ENCODE peak calls at places on chromosomes 11 and 22, in five cellular contexts. One of them, this sample, is unnamed.

GRCh38 chr22:36454916-36455570 is 26.4 kb downstream of the TXN2 start:
- DNase-seq in GM12864: peak
- DNase-seq in left kidney: peak
- DNase-seq in islet precursor cell: peak
- DNase-seq in stimulated activated CD8-positive, alpha-beta memory T cell treated with anti-CD3 and anti-CD28 coated beads, Interleukin-7, amount 100 ng/mL, for 1 hour: peak
- DNase-seq in this sample: peak

GRCh38 chr11:44782478-44782877 is 55.7 kb downstream of the TSPAN18 start:
- DNase-seq in stimulated activated CD8-positive, alpha-beta memory T cell treated with anti-CD3 and anti-CD28 coated beads, Interleukin-7, amount 100 ng/mL, for 1 hour: no peak
- DNase-seq in GM12864: no peak
- DNase-seq in left kidney: no peak
- DNase-seq in islet precursor cell: no peak
- DNase-seq in this sample: no peak

GRCh38 chr11:9316334-9316733 is 1.9 kb upstream of the TMEM41B start:
- DNase-seq in left kidney: no peak
- DNase-seq in stimulated activated CD8-positive, alpha-beta memory T cell treated with anti-CD3 and anti-CD28 coated beads, Interleukin-7, amount 100 ng/mL, for 1 hour: no peak
- DNase-seq in islet precursor cell: peak
- DNase-seq in GM12864: no peak
- DNase-seq in this sample: no peak

GRCh38 chr11:16737860-16738197 is 618 bp upstream of the C11orf58 start:
- DNase-seq in stimulated activated CD8-positive, alpha-beta memory T cell treated with anti-CD3 and anti-CD28 coated beads, Interleukin-7, amount 100 ng/mL, for 1 hour: no peak
- DNase-seq in left kidney: no peak
- DNase-seq in GM12864: no peak
- DNase-seq in islet precursor cell: no peak
- DNase-seq in this sample: no peak

GRCh38 chr11:113681711-113682410 is 24.2 kb downstream of the TMPRSS5 start:
- DNase-seq in GM12864: no peak
- DNase-seq in islet precursor cell: peak
- DNase-seq in stimulated activated CD8-positive, alpha-beta memory T cell treated with anti-CD3 and anti-CD28 coated beads, Interleukin-7, amount 100 ng/mL, for 1 hour: no peak
- DNase-seq in left kidney: peak
- DNase-seq in this sample: no peak

GRCh38 chr22:49979587-49980264 is 19.2 kb downstream of the PIM3 start:
- DNase-seq in stimulated activated CD8-positive, alpha-beta memory T cell treated with anti-CD3 and anti-CD28 coated beads, Interleukin-7, amount 100 ng/mL, for 1 hour: no peak
- DNase-seq in GM12864: no peak
- DNase-seq in left kidney: no peak
- DNase-seq in islet precursor cell: peak
- DNase-seq in this sample: peak

GRCh38 chr11:94740083-94740974 is 27.8 kb upstream of the AMOTL1 start:
- DNase-seq in GM12864: no peak
- DNase-seq in stimulated activated CD8-positive, alpha-beta memory T cell treated with anti-CD3 and anti-CD28 coated beads, Interleukin-7, amount 100 ng/mL, for 1 hour: no peak
- DNase-seq in islet precursor cell: peak
- DNase-seq in left kidney: peak
- DNase-seq in this sample: peak

GRCh38 chr11:776459-777287 is 614 bp downstream of the GATD1 start:
- DNase-seq in stimulated activated CD8-positive, alpha-beta memory T cell treated with anti-CD3 and anti-CD28 coated beads, Interleukin-7, amount 100 ng/mL, for 1 hour: no peak
- DNase-seq in GM12864: no peak
- DNase-seq in left kidney: peak
- DNase-seq in islet precursor cell: peak
- DNase-seq in this sample: peak

GRCh38 chr11:45879803-45880685 is 5.4 kb upstream of the MAPK8IP1 start:
- DNase-seq in left kidney: peak
- DNase-seq in GM12864: no peak
- DNase-seq in islet precursor cell: no peak
- DNase-seq in stimulated activated CD8-positive, alpha-beta memory T cell treated with anti-CD3 and anti-CD28 coated beads, Interleukin-7, amount 100 ng/mL, for 1 hour: no peak
- DNase-seq in this sample: peak

GRCh38 chr11:132022718-132023117 is 652.3 kb downstream of the NTM start:
- DNase-seq in left kidney: peak
- DNase-seq in stimulated activated CD8-positive, alpha-beta memory T cell treated with anti-CD3 and anti-CD28 coated beads, Interleukin-7, amount 100 ng/mL, for 1 hour: no peak
- DNase-seq in islet precursor cell: no peak
- DNase-seq in GM12864: no peak
- DNase-seq in this sample: no peak

GRCh38 chr22:36397081-36397766 is 9.5 kb upstream of the MYH9 start:
- DNase-seq in left kidney: no peak
- DNase-seq in stimulated activated CD8-positive, alpha-beta memory T cell treated with anti-CD3 and anti-CD28 coated beads, Interleukin-7, amount 100 ng/mL, for 1 hour: no peak
- DNase-seq in islet precursor cell: peak
- DNase-seq in GM12864: no peak
- DNase-seq in this sample: no peak

GRCh38 chr11:123568367-123568870 is 86.0 kb downstream of the SCN3B start:
- DNase-seq in left kidney: no peak
- DNase-seq in islet precursor cell: no peak
- DNase-seq in GM12864: no peak
- DNase-seq in stimulated activated CD8-positive, alpha-beta memory T cell treated with anti-CD3 and anti-CD28 coated beads, Interleukin-7, amount 100 ng/mL, for 1 hour: no peak
- DNase-seq in this sample: no peak

GRCh38 chr11:119474682-119475596 is 52.0 kb upstream of the THY1 start:
- DNase-seq in left kidney: peak
- DNase-seq in GM12864: peak
- DNase-seq in stimulated activated CD8-positive, alpha-beta memory T cell treated with anti-CD3 and anti-CD28 coated beads, Interleukin-7, amount 100 ng/mL, for 1 hour: no peak
- DNase-seq in islet precursor cell: peak
- DNase-seq in this sample: peak

This sample was measured in BE2C.